ENCODE peak calls at places on chromosomes 5 and 9, in five cellular contexts. C is GM23338, O is spleen, H is OCI-LY7, U is pancreas. J is an unnamed sample.

GRCh38 chr9:77763566-77763965 is 115.4 kb upstream of the GNA14 start:
- DNase-seq in C (no peak), O (no peak), H (no peak), U (no peak), J (no peak)

GRCh38 chr5:170338933-170339779 is 41.6 kb upstream of the LCP2 start:
- DNase-seq in C (peak; percentile 65), O (peak; percentile 85), H (peak; percentile 64), U (no peak), J (no peak)

GRCh38 chr5:102971693-102972293 is 148.1 kb downstream of the GIN1 start:
- DNase-seq in C (peak; percentile 37), O (no peak), H (peak; percentile 5), U (no peak), J (no peak)

GRCh38 chr9:33092634-33093033 is 16.2 kb upstream of the SMU1 start:
- DNase-seq in C (no peak), O (no peak), H (no peak), U (no peak), J (no peak)

GRCh38 chr9:92962303-92962649 is 15.0 kb downstream of the FGD3 start:
- DNase-seq in C (no peak), O (peak; percentile 80), H (no peak), U (no peak), J (no peak)

GRCh38 chr5:175466700-175467318 is 11.6 kb upstream of the SFXN1 start:
- DNase-seq in C (no peak), O (no peak), H (no peak), U (no peak), J (no peak)

GRCh38 chr5:958701-959571 is 49.7 kb upstream of the NKD2 start:
- DNase-seq in C (no peak), O (peak; percentile 70), H (no peak), U (no peak), J (no peak)

GRCh38 chr5:130978475-130978874 is 186.6 kb downstream of the HINT1 start:
- DNase-seq in C (no peak), O (no peak), H (no peak), U (no peak), J (no peak)

GRCh38 chr9:128715436-128715750 is 8.5 kb downstream of the ZDHHC12 start:
- DNase-seq in C (no peak), O (no peak), H (no peak), U (no peak), J (no peak)

GRCh38 chr5:52692618-52693017 is 95.1 kb upstream of the ITGA1 start:
- DNase-seq in C (no peak), O (no peak), H (no peak), U (no peak), J (no peak)

GRCh38 chr5:121189569-121190305 is 661.9 kb upstream of the FTMT start:
- DNase-seq in C (no peak), O (no peak), H (no peak), U (no peak), J (peak; percentile 20)

GRCh38 chr9:92983984-92984589 is 36.8 kb downstream of the FGD3 start:
- DNase-seq in C (peak; percentile 83), O (no peak), H (peak; percentile 71), U (no peak), J (no peak)

GRCh38 chr5:154520861-154521453 is 42.9 kb upstream of the HAND1 start:
- DNase-seq in C (peak; percentile 97), O (no peak), H (peak; percentile 21), U (no peak), J (no peak)

GRCh38 chr5:110917161-110917875 is 154.2 kb upstream of the TSLP start:
- DNase-seq in C (no peak), O (no peak), H (no peak), U (no peak), J (no peak)

GRCh38 chr9:94656190-94656589 is 16.9 kb upstream of the FBP1 start:
- DNase-seq in C (peak; percentile 24), O (peak; percentile 79), H (peak; percentile 92), U (no peak), J (no peak)

GRCh38 chr9:135376511-135377173 is 102.9 kb upstream of the PPP1R26 start:
- DNase-seq in C (no peak), O (no peak), H (no peak), U (peak; percentile 34), J (no peak)

GRCh38 chr9:16509946-16510504 is 360.4 kb downstream of the BNC2 start:
- DNase-seq in C (no peak), O (no peak), H (no peak), U (no peak), J (no peak)

GRCh38 chr5:133049726-133050048 is 2.1 kb upstream of the HSPA4 start:
- DNase-seq in C (no peak), O (no peak), H (no peak), U (no peak), J (no peak)

GRCh38 chr9:78777747-78778146 is 480.8 kb downstream of the PSAT1 start:
- DNase-seq in C (peak; percentile 65), O (no peak), H (no peak), U (no peak), J (no peak)

GRCh38 chr5:400282-401215 is 42.4 kb upstream of the EXOC3 start:
- DNase-seq in C (no peak), O (peak; percentile 75), H (no peak), U (no peak), J (no peak)

GRCh38 chr5:63233906-63234305 is 655.3 kb downstream of the LRRC70 start:
- DNase-seq in C (no peak), O (no peak), H (no peak), U (no peak), J (no peak)

GRCh38 chr5:168527756-168528295 is 1.3 kb upstream of the FBLL1 start:
- DNase-seq in C (no peak), O (no peak), H (no peak), U (no peak), J (no peak)

GRCh38 chr9:34630402-34631154 is 1.7 kb upstream of the ARID3C start:
- DNase-seq in C (no peak), O (no peak), H (no peak), U (no peak), J (no peak)

GRCh38 chr5:172149073-172149472 is 39.0 kb downstream of the STK10 start:
- DNase-seq in C (no peak), O (peak; percentile 25), H (no peak), U (no peak), J (peak; percentile 32)

GRCh38 chr9:38157711-38158110 is 88.7 kb upstream of the SHB start:
- DNase-seq in C (no peak), O (no peak), H (no peak), U (no peak), J (no peak)

GRCh38 chr9:2570615-2571479 is 50.7 kb upstream of the VLDLR start:
- DNase-seq in C (no peak), O (no peak), H (no peak), U (peak; percentile 92), J (peak; percentile 11)

GRCh38 chr9:90905079-90905478 is 103.5 kb downstream of the SYK start:
- DNase-seq in C (no peak), O (no peak), H (peak; percentile 55), U (peak; percentile 89), J (no peak)

GRCh38 chr5:147084702-147085101 is 150.1 kb upstream of the STK32A start:
- DNase-seq in C (no peak), O (no peak), H (no peak), U (no peak), J (no peak)
- H3K4me3 ChIP-seq in C (no peak overlapping the region), O (no peak overlapping the region), H (no peak overlapping the region), U (no peak overlapping the region), J (no peak overlapping the region)

DNA sequence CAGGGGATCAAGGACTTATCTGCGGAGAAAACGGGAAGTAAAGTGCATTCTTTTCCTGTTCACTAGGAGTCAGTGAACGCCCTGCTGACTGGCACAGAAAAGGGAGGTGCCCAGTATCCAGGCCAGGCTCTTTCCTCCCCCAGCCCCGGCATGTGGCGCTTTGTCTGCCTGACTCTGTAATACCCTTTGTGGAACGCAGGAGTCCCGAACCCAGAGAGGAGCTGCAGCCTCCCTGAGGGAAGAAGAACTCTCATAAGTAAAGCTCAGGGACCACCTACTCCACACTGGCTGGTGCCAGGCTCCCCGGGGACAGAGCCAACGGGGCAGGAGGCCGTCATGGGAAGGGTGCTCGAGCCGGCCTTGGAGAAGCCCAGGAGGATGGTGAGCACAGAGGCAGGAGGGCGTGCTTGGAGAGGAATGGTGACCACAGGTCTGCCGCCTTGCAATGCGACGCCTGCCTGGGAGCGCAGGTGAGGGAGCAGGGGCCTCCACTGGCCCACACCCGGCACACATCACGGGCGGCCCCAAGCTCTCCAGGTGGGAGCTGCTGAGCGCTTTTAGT is 31.5 kb downstream of the VAV2 start:
- DNase-seq in C (peak; percentile 51), O (peak; percentile 79), H (no peak), U (peak; percentile 73), J (no peak)
- TF ChIP-seq CTCF in C (no peak), O (peak; percentile 19), H (no peak), U (no peak), J (no peak)

DNA sequence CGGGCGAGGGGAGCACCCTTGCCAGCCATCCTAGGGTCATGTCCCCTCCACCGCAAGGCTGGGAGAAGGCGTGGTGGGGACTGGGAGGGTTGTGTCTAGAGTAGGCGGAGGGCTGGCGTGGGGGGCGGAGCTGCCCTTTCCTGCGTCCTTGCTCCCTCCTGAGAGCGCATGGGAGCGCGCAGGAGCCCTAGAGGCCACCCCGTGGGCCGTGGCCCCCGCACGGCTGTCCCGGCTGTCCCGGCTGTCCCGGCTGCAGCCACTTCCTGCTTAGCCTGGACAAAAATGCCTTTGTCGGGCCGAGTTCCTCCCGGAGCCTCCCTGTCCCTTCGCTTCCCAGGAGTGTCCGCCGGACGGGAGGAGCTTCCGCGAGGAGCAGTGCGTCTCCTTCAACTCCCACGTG is 4.9 kb downstream of the ADAMTSL2 start:
- DNase-seq in C (peak; percentile 54), O (no peak), H (no peak), U (no peak), J (no peak)
- H3K27ac ChIP-seq in C (no peak overlapping the region), O (no peak overlapping the region), H (no peak overlapping the region), U (no peak overlapping the region), J (no peak overlapping the region)

GRCh38 chr9:126624453-126624872 is 10.7 kb downstream of the LMX1B start:
- DNase-seq in C (peak; percentile 59), O (no peak), H (no peak), U (no peak), J (no peak)

GRCh38 chr9:126626117-126627022 is 12.6 kb downstream of the LMX1B start:
- DNase-seq in C (peak; percentile 70), O (no peak), H (no peak), U (peak; percentile 44), J (no peak)

GRCh38 chr9:126623667-126624452 is 10.1 kb downstream of the LMX1B start:
- DNase-seq in C (peak; percentile 73), O (no peak), H (no peak), U (peak; percentile 33), J (no peak)

GRCh38 chr9:126624912-126625311 is 11.2 kb downstream of the LMX1B start:
- DNase-seq in C (peak; percentile 31), O (no peak), H (no peak), U (no peak), J (no peak)

DNA sequence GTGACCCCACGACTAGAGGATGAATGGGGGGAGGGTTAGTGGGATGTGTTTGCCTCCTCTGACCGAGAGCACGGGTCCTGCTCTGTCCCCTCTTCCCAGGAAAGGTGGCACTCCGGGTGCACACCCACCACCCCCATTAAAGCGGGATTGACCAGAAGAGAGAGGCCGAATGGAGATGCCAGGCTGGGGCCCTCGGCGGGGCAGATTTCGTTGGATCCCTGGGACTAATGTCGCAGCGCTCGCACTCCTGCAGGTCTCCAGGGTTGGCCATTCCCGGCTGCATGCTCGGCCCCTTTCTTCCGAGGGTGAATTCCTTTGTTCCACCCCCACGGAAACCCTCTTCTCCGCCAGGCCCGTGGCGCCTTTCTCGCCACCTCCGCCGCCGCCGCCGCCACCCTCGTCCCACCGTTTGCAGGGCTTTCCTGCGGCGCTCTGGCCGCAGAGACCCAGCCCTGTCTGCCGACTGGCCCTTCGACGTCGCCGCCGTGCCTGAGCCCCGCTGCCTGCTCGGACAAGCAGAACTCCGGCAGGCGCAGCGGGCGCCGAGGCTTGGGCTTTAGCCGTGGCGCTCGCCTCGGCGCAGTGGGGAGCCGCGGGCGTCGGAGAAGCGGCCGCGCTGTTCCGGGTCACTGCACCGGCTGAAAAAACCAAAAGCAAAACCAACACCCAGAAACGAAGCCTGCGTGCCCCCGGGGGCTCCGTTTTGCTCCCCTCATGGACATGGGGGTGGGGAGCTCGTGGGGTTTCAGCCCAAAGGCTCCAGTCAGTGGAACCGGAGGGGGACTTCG is 11.8 kb downstream of the LMX1B start:
- DNase-seq in C (peak; percentile 57), O (no peak), H (no peak), U (peak; percentile 52), J (no peak)
- H3K4me3 ChIP-seq in C (peak overlapping the region; percentile 58), O (peak overlapping the region; percentile 50), H (no peak overlapping the region), U (peak overlapping the region; percentile 21), J (no peak overlapping the region)